ENCODE peak calls at places on chromosomes 2 and 18, in four cellular contexts. One of them, this sample, is unnamed.

GRCh38 chr2:20013061-20013721 is 723 bp upstream of the MATN3 start:
- DNase-seq in COR-L47: no peak
- DNase-seq in posterior cingulate gyrus: no peak
- DNase-seq in hippocampal formation: no peak
- DNase-seq in this sample: peak; percentile 5

GRCh38 chr2:240393831-240394410 is 41.5 kb upstream of the GPC1 start:
- DNase-seq in COR-L47: no peak
- DNase-seq in posterior cingulate gyrus: peak; percentile 68
- DNase-seq in hippocampal formation: no peak
- DNase-seq in this sample: no peak

GRCh38 chr2:86256982-86257381 is 57.7 kb downstream of the MRPL35 start:
- DNase-seq in COR-L47: no peak
- DNase-seq in posterior cingulate gyrus: no peak
- DNase-seq in hippocampal formation: no peak
- DNase-seq in this sample: no peak

GRCh38 chr18:11668441-11669169 is 20.5 kb upstream of the GNAL start:
- DNase-seq in COR-L47: no peak
- DNase-seq in posterior cingulate gyrus: no peak
- DNase-seq in hippocampal formation: no peak
- DNase-seq in this sample: no peak

GRCh38 chr2:69007603-69008002 is 5.4 kb upstream of the ANTXR1 start:
- DNase-seq in COR-L47: no peak
- DNase-seq in posterior cingulate gyrus: no peak
- DNase-seq in hippocampal formation: no peak
- DNase-seq in this sample: no peak

GRCh38 chr2:170013802-170014551 is 164.0 kb upstream of the MYO3B start:
- DNase-seq in COR-L47: no peak
- DNase-seq in posterior cingulate gyrus: peak; percentile 53
- DNase-seq in hippocampal formation: no peak
- DNase-seq in this sample: no peak

GRCh38 chr2:73870084-73870483 is 22.7 kb upstream of the ACTG2 start:
- DNase-seq in COR-L47: no peak
- DNase-seq in posterior cingulate gyrus: no peak
- DNase-seq in hippocampal formation: no peak
- DNase-seq in this sample: no peak

GRCh38 chr18:54926593-54927297 is 32.5 kb downstream of the CCDC68 start:
- DNase-seq in COR-L47: no peak
- DNase-seq in posterior cingulate gyrus: no peak
- DNase-seq in hippocampal formation: no peak
- DNase-seq in this sample: no peak

GRCh38 chr2:40190457-40190856 is 261.4 kb downstream of the SLC8A1 start:
- DNase-seq in COR-L47: no peak
- DNase-seq in posterior cingulate gyrus: no peak
- DNase-seq in hippocampal formation: no peak
- DNase-seq in this sample: peak; percentile 17

GRCh38 chr2:43149482-43150107 is 76.8 kb downstream of the ZFP36L2 start:
- DNase-seq in COR-L47: no peak
- DNase-seq in posterior cingulate gyrus: no peak
- DNase-seq in hippocampal formation: no peak
- DNase-seq in this sample: peak; percentile 7

This sample was measured in NCI-H69.